ENCODE peak calls at places on chromosomes 13 and 19, in seven cellular contexts. One of them, this sample, is unnamed.

GRCh38 chr13:76969488-76970365 is 21.4 kb downstream of the ACOD1 start:
- DNase-seq in osteocyte: no peak
- DNase-seq in heart left ventricle: no peak
- DNase-seq in brain microvascular endothelial cell: no peak
- DNase-seq in GM12878: no peak
- DNase-seq in B cell: no peak
- DNase-seq in AG09309: no peak
- DNase-seq in this sample: no peak

GRCh38 chr13:73177911-73178565 is 119.2 kb downstream of the KLF5 start:
- DNase-seq in osteocyte: no peak
- DNase-seq in heart left ventricle: no peak
- DNase-seq in brain microvascular endothelial cell: no peak
- DNase-seq in GM12878: no peak
- DNase-seq in B cell: no peak
- DNase-seq in AG09309: no peak
- DNase-seq in this sample: no peak

GRCh38 chr13:106095919-106096318 is 439.5 kb downstream of the EFNB2 start:
- DNase-seq in osteocyte: no peak
- DNase-seq in heart left ventricle: no peak
- DNase-seq in brain microvascular endothelial cell: no peak
- DNase-seq in GM12878: no peak
- DNase-seq in B cell: no peak
- DNase-seq in AG09309: no peak
- DNase-seq in this sample: no peak

GRCh38 chr19:30799854-30800755 is 427.9 kb downstream of the ZNF536 start:
- DNase-seq in osteocyte: peak
- DNase-seq in heart left ventricle: peak
- DNase-seq in brain microvascular endothelial cell: no peak
- DNase-seq in GM12878: no peak
- DNase-seq in B cell: no peak
- DNase-seq in AG09309: no peak
- DNase-seq in this sample: peak

GRCh38 chr19:8601796-8602195 is 8.7 kb downstream of the ADAMTS10 start:
- DNase-seq in osteocyte: no peak
- DNase-seq in heart left ventricle: no peak
- DNase-seq in brain microvascular endothelial cell: no peak
- DNase-seq in GM12878: no peak
- DNase-seq in B cell: no peak
- DNase-seq in AG09309: no peak
- DNase-seq in this sample: no peak

GRCh38 chr19:48152552-48152951 is 17.6 kb downstream of the LIG1 start:
- DNase-seq in osteocyte: no peak
- DNase-seq in heart left ventricle: no peak
- DNase-seq in brain microvascular endothelial cell: peak
- DNase-seq in GM12878: no peak
- DNase-seq in B cell: peak
- DNase-seq in AG09309: peak
- DNase-seq in this sample: peak

GRCh38 chr13:112756967-112757758 is 67.3 kb downstream of the ATP11A start:
- DNase-seq in osteocyte: no peak
- DNase-seq in heart left ventricle: no peak
- DNase-seq in brain microvascular endothelial cell: no peak
- DNase-seq in GM12878: no peak
- DNase-seq in B cell: no peak
- DNase-seq in AG09309: no peak
- DNase-seq in this sample: no peak

GRCh38 chr19:3494051-3494450 is 6.4 kb downstream of the DOHH start:
- DNase-seq in osteocyte: no peak
- DNase-seq in heart left ventricle: no peak
- DNase-seq in brain microvascular endothelial cell: no peak
- DNase-seq in GM12878: no peak
- DNase-seq in B cell: no peak
- DNase-seq in AG09309: no peak
- DNase-seq in this sample: no peak

GRCh38 chr13:40770609-40770933 is 419 bp downstream of the MRPS31 start:
- DNase-seq in osteocyte: no peak
- DNase-seq in heart left ventricle: no peak
- DNase-seq in brain microvascular endothelial cell: no peak
- DNase-seq in GM12878: no peak
- DNase-seq in B cell: no peak
- DNase-seq in AG09309: no peak
- DNase-seq in this sample: no peak

GRCh38 chr13:111947026-111947810 is 119.7 kb upstream of the SOX1 start:
- DNase-seq in osteocyte: no peak
- DNase-seq in heart left ventricle: no peak
- DNase-seq in brain microvascular endothelial cell: no peak
- DNase-seq in GM12878: no peak
- DNase-seq in B cell: no peak
- DNase-seq in AG09309: no peak
- DNase-seq in this sample: no peak

GRCh38 chr13:48431431-48431830 is 18.5 kb upstream of the LPAR6 start:
- DNase-seq in osteocyte: no peak
- DNase-seq in heart left ventricle: no peak
- DNase-seq in brain microvascular endothelial cell: no peak
- DNase-seq in GM12878: no peak
- DNase-seq in B cell: no peak
- DNase-seq in AG09309: no peak
- DNase-seq in this sample: no peak

GRCh38 chr19:11887618-11888531 is at the start of gene ZNF69:
- DNase-seq in osteocyte: peak
- DNase-seq in heart left ventricle: peak
- DNase-seq in brain microvascular endothelial cell: peak
- DNase-seq in GM12878: no peak
- DNase-seq in B cell: peak
- DNase-seq in AG09309: no peak
- DNase-seq in this sample: peak

GRCh38 chr19:10551698-10552301 is 8.1 kb downstream of the ATG4D start:
- DNase-seq in osteocyte: no peak
- DNase-seq in heart left ventricle: no peak
- DNase-seq in brain microvascular endothelial cell: no peak
- DNase-seq in GM12878: no peak
- DNase-seq in B cell: no peak
- DNase-seq in AG09309: no peak
- DNase-seq in this sample: no peak

GRCh38 chr13:97810152-97810551 is 143.3 kb upstream of the IPO5 start:
- DNase-seq in osteocyte: no peak
- DNase-seq in heart left ventricle: no peak
- DNase-seq in brain microvascular endothelial cell: peak
- DNase-seq in GM12878: no peak
- DNase-seq in B cell: no peak
- DNase-seq in AG09309: no peak
- DNase-seq in this sample: no peak

GRCh38 chr19:8610041-8610927 is at the start of gene ADAMTS10:
- DNase-seq in osteocyte: no peak
- DNase-seq in heart left ventricle: peak
- DNase-seq in brain microvascular endothelial cell: peak
- DNase-seq in GM12878: no peak
- DNase-seq in B cell: peak
- DNase-seq in AG09309: no peak
- DNase-seq in this sample: peak

GRCh38 chr19:29858621-29859020 is 46.8 kb downstream of the CCNE1 start:
- DNase-seq in osteocyte: no peak
- DNase-seq in heart left ventricle: no peak
- DNase-seq in brain microvascular endothelial cell: no peak
- DNase-seq in GM12878: no peak
- DNase-seq in B cell: no peak
- DNase-seq in AG09309: no peak
- DNase-seq in this sample: no peak

GRCh38 chr13:52835071-52835793 is 13.2 kb downstream of the PCDH8 start:
- DNase-seq in osteocyte: no peak
- DNase-seq in heart left ventricle: no peak
- DNase-seq in brain microvascular endothelial cell: no peak
- DNase-seq in GM12878: no peak
- DNase-seq in B cell: no peak
- DNase-seq in AG09309: no peak
- DNase-seq in this sample: no peak

GRCh38 chr13:74064805-74065204 is 69.4 kb downstream of the KLF12 start:
- DNase-seq in osteocyte: no peak
- DNase-seq in heart left ventricle: no peak
- DNase-seq in brain microvascular endothelial cell: no peak
- DNase-seq in GM12878: no peak
- DNase-seq in B cell: no peak
- DNase-seq in AG09309: no peak
- DNase-seq in this sample: no peak

GRCh38 chr13:99436686-99437416 is 64.4 kb upstream of the TM9SF2 start:
- DNase-seq in osteocyte: peak
- DNase-seq in heart left ventricle: peak
- DNase-seq in brain microvascular endothelial cell: peak
- DNase-seq in GM12878: no peak
- DNase-seq in B cell: peak
- DNase-seq in AG09309: peak
- DNase-seq in this sample: peak
- TF ChIP-seq CTCF in osteocyte: peak
- TF ChIP-seq CTCF in heart left ventricle: peak
- TF ChIP-seq CTCF in brain microvascular endothelial cell: peak
- TF ChIP-seq CTCF in GM12878: peak
- TF ChIP-seq CTCF in B cell: peak
- TF ChIP-seq CTCF in AG09309: peak
- TF ChIP-seq CTCF in this sample: peak

GRCh38 chr13:102977471-102977870 is 88.7 kb downstream of the SLC10A2 start:
- DNase-seq in osteocyte: no peak
- DNase-seq in heart left ventricle: no peak
- DNase-seq in brain microvascular endothelial cell: no peak
- DNase-seq in GM12878: no peak
- DNase-seq in B cell: no peak
- DNase-seq in AG09309: no peak
- DNase-seq in this sample: no peak
- TF ChIP-seq CTCF in osteocyte: no peak
- TF ChIP-seq CTCF in heart left ventricle: no peak
- TF ChIP-seq CTCF in brain microvascular endothelial cell: no peak
- TF ChIP-seq CTCF in GM12878: no peak
- TF ChIP-seq CTCF in B cell: no peak
- TF ChIP-seq CTCF in AG09309: no peak
- TF ChIP-seq CTCF in this sample: no peak

GRCh38 chr13:110329258-110329657 is 22.2 kb downstream of the COL4A2 start:
- DNase-seq in osteocyte: no peak
- DNase-seq in heart left ventricle: no peak
- DNase-seq in brain microvascular endothelial cell: peak
- DNase-seq in GM12878: no peak
- DNase-seq in B cell: no peak
- DNase-seq in AG09309: no peak
- DNase-seq in this sample: no peak

GRCh38 chr13:110331362-110331761 is 24.3 kb downstream of the COL4A2 start:
- DNase-seq in osteocyte: no peak
- DNase-seq in heart left ventricle: no peak
- DNase-seq in brain microvascular endothelial cell: peak
- DNase-seq in GM12878: no peak
- DNase-seq in B cell: no peak
- DNase-seq in AG09309: no peak
- DNase-seq in this sample: no peak

GRCh38 chr13:110330491-110331001 is 23.5 kb downstream of the COL4A2 start:
- DNase-seq in osteocyte: no peak
- DNase-seq in heart left ventricle: no peak
- DNase-seq in brain microvascular endothelial cell: peak
- DNase-seq in GM12878: no peak
- DNase-seq in B cell: no peak
- DNase-seq in AG09309: no peak
- DNase-seq in this sample: no peak

GRCh38 chr13:110328509-110328908 is 21.4 kb downstream of the COL4A2 start:
- DNase-seq in osteocyte: no peak
- DNase-seq in heart left ventricle: no peak
- DNase-seq in brain microvascular endothelial cell: no peak
- DNase-seq in GM12878: no peak
- DNase-seq in B cell: no peak
- DNase-seq in AG09309: no peak
- DNase-seq in this sample: no peak

DNA sequence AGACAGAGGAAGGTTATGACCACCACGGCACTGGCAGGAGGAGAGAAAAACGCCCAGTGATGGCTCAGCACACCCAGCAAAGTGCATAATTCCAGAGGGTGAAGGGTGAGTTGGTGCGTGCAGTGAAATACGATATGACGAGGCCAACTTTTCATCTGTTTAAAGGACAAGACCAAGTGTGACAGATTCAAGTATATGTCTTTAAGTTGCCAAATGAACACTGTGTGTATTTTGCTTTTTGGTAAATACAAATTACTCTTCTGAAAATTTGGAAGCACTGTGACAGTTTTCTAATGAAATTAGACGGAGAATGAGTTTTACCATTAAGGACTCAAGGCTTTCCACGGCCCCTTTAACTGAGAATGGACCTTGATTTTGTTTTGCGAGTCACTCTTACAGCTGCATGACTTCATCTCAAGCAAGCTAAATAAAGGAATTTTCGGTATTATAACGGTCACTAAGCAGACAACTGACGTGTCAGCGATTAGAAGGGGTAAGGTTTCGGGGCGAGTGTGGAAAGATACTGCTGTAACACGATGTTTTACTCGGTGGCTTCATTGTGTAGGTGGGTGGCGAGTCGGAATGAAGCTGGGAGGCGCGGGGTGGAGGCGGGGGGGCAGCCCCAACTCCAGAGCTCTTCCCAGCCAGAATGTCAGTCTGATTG is 22.8 kb downstream of the COL4A2 start:
- DNase-seq in osteocyte: no peak
- DNase-seq in heart left ventricle: no peak
- DNase-seq in brain microvascular endothelial cell: peak
- DNase-seq in GM12878: no peak
- DNase-seq in B cell: no peak
- DNase-seq in AG09309: no peak
- DNase-seq in this sample: no peak
- TF ChIP-seq CTCF in osteocyte: no peak
- TF ChIP-seq CTCF in heart left ventricle: no peak
- TF ChIP-seq CTCF in brain microvascular endothelial cell: no peak
- TF ChIP-seq CTCF in GM12878: no peak
- TF ChIP-seq CTCF in B cell: no peak
- TF ChIP-seq CTCF in AG09309: no peak
- TF ChIP-seq CTCF in this sample: no peak

GRCh38 chr19:1465191-1466016 is 13.6 kb downstream of the C19orf25 start:
- DNase-seq in osteocyte: no peak
- DNase-seq in heart left ventricle: peak
- DNase-seq in brain microvascular endothelial cell: no peak
- DNase-seq in GM12878: no peak
- DNase-seq in B cell: no peak
- DNase-seq in AG09309: peak
- DNase-seq in this sample: peak
- TF ChIP-seq CTCF in osteocyte: no peak
- TF ChIP-seq CTCF in heart left ventricle: peak
- TF ChIP-seq CTCF in brain microvascular endothelial cell: peak
- TF ChIP-seq CTCF in GM12878: peak
- TF ChIP-seq CTCF in B cell: peak
- TF ChIP-seq CTCF in AG09309: peak
- TF ChIP-seq CTCF in this sample: peak

GRCh38 chr19:13881692-13882418 is 4.9 kb downstream of the NANOS3 start:
- DNase-seq in osteocyte: no peak
- DNase-seq in heart left ventricle: no peak
- DNase-seq in brain microvascular endothelial cell: no peak
- DNase-seq in GM12878: no peak
- DNase-seq in B cell: peak
- DNase-seq in AG09309: no peak
- DNase-seq in this sample: peak
- TF ChIP-seq CTCF in osteocyte: no peak
- TF ChIP-seq CTCF in heart left ventricle: no peak
- TF ChIP-seq CTCF in brain microvascular endothelial cell: no peak
- TF ChIP-seq CTCF in GM12878: no peak
- TF ChIP-seq CTCF in B cell: no peak
- TF ChIP-seq CTCF in AG09309: no peak
- TF ChIP-seq CTCF in this sample: no peak

GRCh38 chr13:46728777-46729176 is 68.2 kb downstream of the ESD start:
- DNase-seq in osteocyte: no peak
- DNase-seq in heart left ventricle: no peak
- DNase-seq in brain microvascular endothelial cell: no peak
- DNase-seq in GM12878: no peak
- DNase-seq in B cell: peak
- DNase-seq in AG09309: no peak
- DNase-seq in this sample: no peak
- TF ChIP-seq CTCF in osteocyte: no peak
- TF ChIP-seq CTCF in heart left ventricle: peak
- TF ChIP-seq CTCF in brain microvascular endothelial cell: peak
- TF ChIP-seq CTCF in GM12878: peak
- TF ChIP-seq CTCF in B cell: peak
- TF ChIP-seq CTCF in AG09309: peak
- TF ChIP-seq CTCF in this sample: no peak

This sample was measured in heart right ventricle.